ENCODE peak calls at places on chromosomes 7 and 10, in four cellular contexts. B is H54; J is GM04504; P is activated naive CD8-positive, alpha-beta T cell treated with anti-CD3 and anti-CD28 coated beads, Interleukin-2, amount 50 U/mL, for 24 hours. F is an unnamed sample.

GRCh38 chr7:2082357-2083038 is 150.2 kb downstream of the MAD1L1 start:
- DNase-seq in J (peak), P (no peak), B (no peak), F (no peak)

GRCh38 chr7:95596183-95597135 is at the start of gene PDK4:
- DNase-seq in B (peak), P (peak), J (peak), F (no peak)

GRCh38 chr10:109275970-109276369 is 647.3 kb downstream of the XPNPEP1 start:
- DNase-seq in J (no peak), P (no peak), B (no peak), F (no peak)

GRCh38 chr10:86711957-86712708 is 43.8 kb downstream of the LDB3 start:
- DNase-seq in P (no peak), B (peak), J (no peak), F (peak)

GRCh38 chr7:98862716-98863420 is 6.9 kb downstream of the TMEM130 start:
- DNase-seq in P (no peak), J (no peak), B (no peak), F (no peak)

GRCh38 chr10:100969175-100970075 is at the start of gene SEMA4G:
- DNase-seq in J (no peak), P (peak), B (no peak), F (peak)

GRCh38 chr10:71512794-71513379 is 116.2 kb downstream of the CDH23 start:
- DNase-seq in P (no peak), J (no peak), B (no peak), F (no peak)

GRCh38 chr10:66822801-66823200 is 103.0 kb upstream of the LRRTM3 start:
- DNase-seq in P (no peak), J (no peak), B (no peak), F (no peak)

GRCh38 chr7:149715476-149715875 is 57.9 kb downstream of the ZNF467 start:
- DNase-seq in B (no peak), J (no peak), P (no peak), F (no peak)

GRCh38 chr10:63523015-63523414 is 1.8 kb downstream of the REEP3 start:
- DNase-seq in J (no peak), P (no peak), B (no peak), F (no peak)

GRCh38 chr7:129773328-129773731 is 161.8 kb downstream of the NRF1 start:
- DNase-seq in B (no peak), J (no peak), P (no peak), F (no peak)

GRCh38 chr7:74173866-74174605 is at the start of gene EIF4H:
- DNase-seq in J (peak), P (peak), B (peak), F (peak)